ENCODE peak calls at places on chromosomes 3 and 15, in five cellular contexts. D is retina; O is iris pigment epithelial cell; M is activated T-helper 1 cell treated with anti-CD3 and anti-CD28 coated beads, Interleukin-2, amount 50 U/mL, for 16 hours; C is NCI-H2171 treated with DMSO at 0.1 percent for 48 hours. L is an unnamed sample.

GRCh38 chr3:61683409-61684261 is 122.3 kb downstream of the PTPRG start:
- DNase-seq in D (no peak), O (no peak), M (no peak), C (no peak), L (no peak)

GRCh38 chr3:64732570-64732969 is 44.8 kb upstream of the ADAMTS9 start:
- DNase-seq in D (no peak), O (no peak), M (no peak), C (no peak), L (no peak)

GRCh38 chr3:46671541-46672348 is 21.7 kb downstream of the ALS2CL start:
- DNase-seq in D (no peak), O (no peak), M (no peak), C (no peak), L (no peak)

GRCh38 chr15:45522931-45523331 is 376 bp upstream of the SLC30A4 start:
- DNase-seq in D (peak), O (peak), M (no peak), C (peak), L (peak)

GRCh38 chr3:165523801-165524200 is 313.4 kb downstream of the BCHE start:
- DNase-seq in D (no peak), O (peak), M (no peak), C (no peak), L (peak)

GRCh38 chr15:70465812-70466211 is 297.5 kb downstream of the UACA start:
- DNase-seq in D (no peak), O (no peak), M (no peak), C (no peak), L (no peak)

GRCh38 chr15:38461089-38461833 is 7.3 kb downstream of the FAM98B start:
- DNase-seq in D (no peak), O (peak), M (no peak), C (no peak), L (peak)

GRCh38 chr3:107826727-107827126 is 264.1 kb downstream of the CD47 start:
- DNase-seq in D (no peak), O (no peak), M (no peak), C (peak), L (no peak)